ENCODE peak calls at places on chromosome 3, in six cellular contexts. One of them, this sample, is unnamed.
A peak's percentile ranks its signal among the peaks of the same experiment; 100 is the strongest.

GRCh38 chr3:170144437-170144843 is 37.1 kb downstream of the PHC3 start:
- DNase-seq in GM13977: peak; percentile 19
- DNase-seq in iris pigment epithelial cell: no peak
- DNase-seq in C1 segment of cervical spinal cord: no peak
- DNase-seq in H9: no peak
- DNase-seq in upper lobe of left lung: no peak
- DNase-seq in this sample: no peak

GRCh38 chr3:88195951-88196434 is 46.2 kb downstream of the C3orf38 start:
- DNase-seq in iris pigment epithelial cell: peak; percentile 47
- DNase-seq in H9: no peak
- DNase-seq in C1 segment of cervical spinal cord: no peak
- DNase-seq in GM13977: no peak
- DNase-seq in upper lobe of left lung: no peak
- DNase-seq in this sample: no peak

GRCh38 chr3:159928071-159928491 is 60.6 kb upstream of the IL12A start:
- DNase-seq in GM13977: no peak
- DNase-seq in C1 segment of cervical spinal cord: no peak
- DNase-seq in H9: no peak
- DNase-seq in upper lobe of left lung: no peak
- DNase-seq in iris pigment epithelial cell: peak; percentile 38
- DNase-seq in this sample: no peak

GRCh38 chr3:195458188-195458800 is 15.5 kb upstream of the ACAP2 start:
- DNase-seq in C1 segment of cervical spinal cord: no peak
- DNase-seq in iris pigment epithelial cell: peak; percentile 51
- DNase-seq in GM13977: peak; percentile 57
- DNase-seq in upper lobe of left lung: no peak
- DNase-seq in H9: no peak
- DNase-seq in this sample: no peak

GRCh38 chr3:23052230-23053019 is 150.7 kb upstream of the UBE2E2 start:
- DNase-seq in iris pigment epithelial cell: peak; percentile 52
- DNase-seq in upper lobe of left lung: no peak
- DNase-seq in H9: peak; percentile 76
- DNase-seq in GM13977: no peak
- DNase-seq in C1 segment of cervical spinal cord: no peak
- DNase-seq in this sample: no peak

GRCh38 chr3:126135398-126136076 is 44.8 kb downstream of the ALDH1L1 start:
- DNase-seq in H9: peak; percentile 20
- DNase-seq in iris pigment epithelial cell: no peak
- DNase-seq in GM13977: no peak
- DNase-seq in upper lobe of left lung: peak; percentile 78
- DNase-seq in C1 segment of cervical spinal cord: no peak
- DNase-seq in this sample: no peak

GRCh38 chr3:34111361-34111760 is 312.9 kb downstream of the PDCD6IP start:
- DNase-seq in C1 segment of cervical spinal cord: no peak
- DNase-seq in GM13977: no peak
- DNase-seq in H9: no peak
- DNase-seq in upper lobe of left lung: no peak
- DNase-seq in iris pigment epithelial cell: no peak
- DNase-seq in this sample: no peak

GRCh38 chr3:157868168-157868567 is 238.1 kb downstream of the SHOX2 start:
- DNase-seq in H9: no peak
- DNase-seq in upper lobe of left lung: no peak
- DNase-seq in C1 segment of cervical spinal cord: no peak
- DNase-seq in GM13977: no peak
- DNase-seq in iris pigment epithelial cell: peak; percentile 38
- DNase-seq in this sample: no peak

GRCh38 chr3:62873672-62874397 is 1.4 kb downstream of the CADPS start:
- DNase-seq in GM13977: peak; percentile 18
- DNase-seq in H9: peak; percentile 93
- DNase-seq in iris pigment epithelial cell: no peak
- DNase-seq in upper lobe of left lung: peak; percentile 86
- DNase-seq in C1 segment of cervical spinal cord: peak; percentile 44
- DNase-seq in this sample: peak; percentile 66

GRCh38 chr3:69604735-69605435 is 134.4 kb upstream of the MITF start:
- DNase-seq in GM13977: no peak
- DNase-seq in C1 segment of cervical spinal cord: no peak
- DNase-seq in iris pigment epithelial cell: no peak
- DNase-seq in H9: no peak
- DNase-seq in upper lobe of left lung: no peak
- DNase-seq in this sample: no peak

GRCh38 chr3:98890960-98891910 is 10.3 kb downstream of the DCBLD2 start:
- DNase-seq in C1 segment of cervical spinal cord: no peak
- DNase-seq in upper lobe of left lung: no peak
- DNase-seq in GM13977: no peak
- DNase-seq in H9: no peak
- DNase-seq in iris pigment epithelial cell: no peak
- DNase-seq in this sample: no peak

GRCh38 chr3:31132132-31132769 is 237.8 kb upstream of the GADL1 start:
- DNase-seq in iris pigment epithelial cell: peak; percentile 52
- DNase-seq in H9: no peak
- DNase-seq in GM13977: no peak
- DNase-seq in upper lobe of left lung: no peak
- DNase-seq in C1 segment of cervical spinal cord: no peak
- DNase-seq in this sample: no peak

GRCh38 chr3:195838714-195839113 is 27.0 kb upstream of the MUC4 start:
- DNase-seq in iris pigment epithelial cell: no peak
- DNase-seq in C1 segment of cervical spinal cord: no peak
- DNase-seq in H9: no peak
- DNase-seq in upper lobe of left lung: no peak
- DNase-seq in GM13977: peak; percentile 68
- DNase-seq in this sample: no peak

GRCh38 chr3:143750856-143751255 is 97.4 kb downstream of the SLC9A9 start:
- DNase-seq in iris pigment epithelial cell: no peak
- DNase-seq in C1 segment of cervical spinal cord: no peak
- DNase-seq in GM13977: no peak
- DNase-seq in upper lobe of left lung: no peak
- DNase-seq in H9: no peak
- DNase-seq in this sample: no peak

GRCh38 chr3:10836676-10837075 is 20.6 kb downstream of the SLC6A11 start:
- DNase-seq in C1 segment of cervical spinal cord: no peak
- DNase-seq in iris pigment epithelial cell: no peak
- DNase-seq in upper lobe of left lung: no peak
- DNase-seq in H9: no peak
- DNase-seq in GM13977: no peak
- DNase-seq in this sample: no peak

GRCh38 chr3:54989023-54989380 is 61.1 kb upstream of the LRTM1 start:
- DNase-seq in C1 segment of cervical spinal cord: no peak
- DNase-seq in GM13977: no peak
- DNase-seq in upper lobe of left lung: no peak
- DNase-seq in H9: no peak
- DNase-seq in iris pigment epithelial cell: no peak
- DNase-seq in this sample: no peak

GRCh38 chr3:8931342-8931741 is 31.9 kb downstream of the RAD18 start:
- DNase-seq in upper lobe of left lung: no peak
- DNase-seq in H9: no peak
- DNase-seq in C1 segment of cervical spinal cord: no peak
- DNase-seq in iris pigment epithelial cell: peak; percentile 30
- DNase-seq in GM13977: no peak
- DNase-seq in this sample: no peak